ENCODE peak calls at places on chromosomes 12 and 14, in eight cellular contexts. L is uterus; R is tibial nerve; M is progenitor cell of endocrine pancreas; Y is activated CD8-positive, alpha-beta T cell treated with anti-CD3 and anti-CD28 coated beads for 36 hours; V is HCT116; F is ovary; C is cardiac muscle cell. T is an unnamed sample.

GRCh38 chr12:66514581-66514980 is 164.3 kb downstream of the GRIP1 start:
- DNase-seq in C (no peak), L (no peak), R (no peak), M (no peak), F (no peak), Y (no peak), V (no peak), T (no peak)

GRCh38 chr14:36747411-36748184 is 85.9 kb downstream of the PAX9 start:
- DNase-seq in F (no peak), M (no peak), R (no peak), V (no peak), L (no peak), C (no peak), Y (no peak), T (no peak)

GRCh38 chr12:70484464-70484863 is 118.4 kb downstream of the KCNMB4 start:
- DNase-seq in Y (no peak), V (no peak), F (no peak), R (no peak), L (no peak), C (no peak), M (no peak), T (no peak)

GRCh38 chr12:104310751-104311297 is 7.3 kb downstream of the EID3 start:
- DNase-seq in M (no peak), R (no peak), F (no peak), L (no peak), Y (no peak), C (no peak), V (no peak), T (no peak)

GRCh38 chr14:74684444-74684843 is 28.4 kb downstream of the AREL1 start:
- DNase-seq in C (no peak), V (no peak), L (no peak), M (no peak), Y (peak), R (no peak), F (no peak), T (no peak)

GRCh38 chr12:16165506-16165905 is 112.0 kb downstream of the SLC15A5 start:
- DNase-seq in F (no peak), C (peak), V (peak), L (peak), Y (peak), M (no peak), R (peak), T (no peak)

GRCh38 chr12:93526786-93527428 is 45.6 kb upstream of the SOCS2 start:
- DNase-seq in V (peak), M (no peak), C (peak), L (no peak), Y (no peak), F (no peak), R (no peak), T (no peak)

GRCh38 chr12:110689002-110689600 is at the start of gene HVCN1:
- DNase-seq in R (peak), Y (peak), F (peak), C (peak), M (peak), V (no peak), L (peak), T (peak)

GRCh38 chr12:54689034-54689372 is 40.8 kb upstream of the DCD start:
- DNase-seq in C (no peak), F (no peak), M (no peak), V (no peak), R (no peak), L (no peak), Y (no peak), T (no peak)

GRCh38 chr12:26699237-26699636 is 133.8 kb downstream of the ITPR2 start:
- DNase-seq in M (no peak), C (no peak), V (no peak), R (no peak), F (no peak), L (no peak), Y (no peak), T (no peak)

GRCh38 chr12:26704214-26704613 is 128.8 kb downstream of the ITPR2 start:
- DNase-seq in F (no peak), C (no peak), Y (no peak), M (no peak), V (no peak), R (no peak), L (no peak), T (no peak)

GRCh38 chr12:26700430-26700829 is 132.6 kb downstream of the ITPR2 start:
- DNase-seq in F (no peak), L (no peak), V (no peak), C (no peak), M (no peak), Y (no peak), R (no peak), T (no peak)

GRCh38 chr12:26704684-26705475 is 128.1 kb downstream of the ITPR2 start:
- DNase-seq in F (no peak), M (no peak), R (no peak), C (no peak), V (no peak), L (no peak), Y (no peak), T (no peak)

DNA sequence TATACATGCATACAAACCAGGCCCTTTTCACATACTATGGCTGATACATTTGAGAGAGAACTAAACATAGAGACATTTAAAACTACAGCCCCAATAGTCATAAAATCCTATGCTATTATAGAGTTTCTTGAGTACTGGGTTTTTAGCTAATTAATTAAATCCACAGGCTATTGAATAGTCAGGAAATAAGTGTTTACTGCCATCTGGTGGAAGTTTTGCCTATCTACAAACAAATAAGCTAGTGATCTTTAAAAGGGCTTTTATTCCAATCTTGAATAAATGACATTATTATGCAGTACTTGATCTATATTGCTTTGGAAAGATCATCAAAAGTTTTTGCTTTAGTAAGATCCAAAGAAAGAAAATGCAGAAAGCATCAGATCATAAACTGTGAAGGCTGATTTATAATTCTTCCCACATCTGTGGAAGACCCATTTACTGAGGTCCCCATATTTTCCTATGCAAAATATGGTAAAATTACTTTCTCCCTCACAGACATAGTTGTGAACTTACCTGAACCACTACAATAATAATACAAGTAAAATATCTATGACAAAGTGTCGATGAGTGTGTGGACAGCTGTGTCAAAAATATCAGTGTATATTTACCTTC is 131.3 kb downstream of the ITPR2 start:
- DNase-seq in V (peak), L (no peak), Y (no peak), R (no peak), F (no peak), M (no peak), C (peak), T (no peak)
- TF ChIP-seq CTCF in V (peak), L (peak), Y (peak), R (peak), F (peak), M (peak), C (peak), T (peak)

DNA sequence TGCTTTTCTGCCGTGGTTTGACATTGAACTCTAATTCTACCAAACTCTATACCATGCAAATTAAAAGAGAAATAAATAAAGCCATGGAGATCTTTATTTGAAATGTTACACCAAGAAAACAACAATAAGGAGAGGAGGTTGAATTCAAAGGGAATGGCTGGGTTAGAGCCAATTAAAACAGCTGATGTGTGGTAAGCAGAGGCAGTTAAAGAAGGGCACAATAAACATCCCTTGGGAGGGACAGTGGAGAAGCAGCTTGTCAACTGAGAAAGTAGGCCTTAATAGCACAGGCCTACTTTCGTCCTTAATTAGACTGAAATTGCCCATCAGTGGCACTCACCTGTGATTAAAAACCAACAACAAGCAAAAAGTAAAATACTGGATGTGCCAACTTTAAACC is 16.3 kb upstream of the NAV3 start:
- DNase-seq in R (no peak), L (no peak), V (no peak), M (no peak), Y (no peak), C (no peak), F (no peak), T (no peak)
- TF ChIP-seq CTCF in R (no peak), L (no peak), V (no peak), M (no peak), Y (no peak), C (no peak), F (no peak), T (no peak)

GRCh38 chr12:100877776-100878175 is 83.2 kb downstream of the ANO4 start:
- DNase-seq in C (no peak), V (no peak), M (no peak), Y (no peak), F (no peak), R (no peak), L (no peak), T (no peak)
- TF ChIP-seq CTCF in C (peak), V (peak), M (peak), Y (no peak), F (no peak), R (no peak), L (no peak), T (no peak)

GRCh38 chr14:101080922-101081593 is 177.5 kb upstream of the RTL1 start:
- DNase-seq in Y (no peak), R (no peak), F (no peak), L (no peak), M (no peak), C (no peak), V (no peak), T (no peak)

GRCh38 chr14:101084436-101084826 is 180.9 kb upstream of the RTL1 start:
- DNase-seq in R (no peak), C (no peak), Y (no peak), V (no peak), F (no peak), L (no peak), M (no peak), T (no peak)

GRCh38 chr14:101082036-101082435 is 178.5 kb upstream of the RTL1 start:
- DNase-seq in L (no peak), F (no peak), M (no peak), Y (no peak), C (no peak), V (no peak), R (no peak), T (peak)

GRCh38 chr14:101082436-101083384 is 179.2 kb upstream of the RTL1 start:
- DNase-seq in C (no peak), Y (no peak), F (no peak), V (no peak), M (no peak), L (no peak), R (no peak), T (peak)

DNA sequence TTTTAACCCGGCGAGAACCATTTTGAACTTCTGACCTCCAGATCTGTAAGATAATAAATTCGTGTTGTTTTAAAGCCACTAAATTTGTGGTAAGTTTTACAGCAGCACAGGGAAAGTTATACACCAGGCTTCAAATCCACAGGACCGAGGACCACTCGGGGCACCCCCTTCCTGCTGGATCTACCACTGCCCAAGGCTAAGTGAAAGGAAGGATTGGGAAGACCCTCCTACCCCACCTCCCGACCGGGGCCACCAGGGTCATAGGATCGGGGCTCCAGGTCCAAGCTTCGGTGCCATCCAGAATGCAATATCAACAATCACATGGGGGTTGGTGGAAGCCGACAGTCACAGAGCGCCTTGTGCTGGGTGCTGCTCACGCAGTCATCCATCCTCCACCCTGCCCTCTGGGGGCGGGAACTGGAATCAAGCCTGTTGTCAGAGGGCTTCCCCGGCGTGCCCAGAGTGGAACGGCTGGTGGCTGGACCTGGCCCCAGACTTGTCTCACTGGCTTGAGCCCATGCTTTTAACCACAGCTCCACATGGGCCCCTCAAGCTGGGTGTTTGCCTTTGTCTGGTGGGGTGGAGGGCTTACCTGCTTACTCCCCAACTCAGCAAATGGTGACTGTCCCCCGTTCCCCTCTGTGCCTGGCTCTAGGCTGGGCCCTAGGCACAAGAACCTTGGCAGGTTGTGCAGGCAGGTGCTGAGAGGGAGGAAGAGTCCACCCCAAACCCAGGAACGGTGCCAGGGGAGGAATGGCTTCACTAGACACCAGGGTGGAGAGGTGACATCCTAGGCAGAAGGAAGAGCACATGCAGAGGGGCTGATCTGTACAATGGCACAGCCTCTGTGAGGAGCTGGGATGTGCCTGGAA is 180.3 kb upstream of the RTL1 start:
- DNase-seq in C (no peak), Y (no peak), R (no peak), L (no peak), F (no peak), V (peak), M (no peak), T (peak)
- TF ChIP-seq CTCF in C (peak), Y (no peak), R (no peak), L (no peak), F (no peak), V (peak), M (peak), T (no peak)

GRCh38 chr14:38883127-38883526 is 219.9 kb downstream of the SEC23A start:
- DNase-seq in M (no peak), V (no peak), Y (no peak), C (no peak), L (no peak), R (no peak), F (no peak), T (no peak)
- TF ChIP-seq CTCF in M (no peak), V (no peak), Y (no peak), C (no peak), L (no peak), R (no peak), F (no peak), T (no peak)

DNA sequence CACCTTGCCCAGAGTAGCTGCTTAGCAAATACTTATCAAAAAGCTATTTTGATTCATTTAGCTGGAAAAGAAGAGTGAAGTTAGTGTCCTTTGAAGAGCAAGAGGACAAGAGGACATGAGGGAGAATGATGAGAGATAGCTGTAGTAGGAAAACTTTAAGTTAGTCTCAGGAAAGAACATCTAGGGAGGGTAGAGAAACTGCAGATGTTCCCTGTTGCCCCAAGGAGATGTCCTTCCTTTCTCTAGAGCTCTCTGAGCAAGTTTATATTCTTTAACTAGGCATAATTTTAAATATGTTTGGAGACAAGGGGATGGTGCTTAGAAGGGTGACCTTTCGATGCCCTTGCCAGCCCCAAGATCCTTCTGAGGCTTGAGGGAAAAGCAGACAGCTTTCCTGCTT is 529.1 kb upstream of the TBX3 start:
- DNase-seq in R (no peak), Y (no peak), F (no peak), V (no peak), M (no peak), C (no peak), L (no peak), T (no peak)
- TF ChIP-seq CTCF in R (no peak), Y (no peak), F (no peak), V (no peak), M (no peak), C (no peak), L (no peak), T (no peak)

GRCh38 chr12:5873341-5873919 is 71.6 kb downstream of the ANO2 start:
- DNase-seq in R (no peak), M (no peak), L (no peak), C (no peak), Y (no peak), F (no peak), V (no peak), T (no peak)

GRCh38 chr12:5874514-5874913 is 70.5 kb downstream of the ANO2 start:
- DNase-seq in C (no peak), R (no peak), Y (no peak), L (no peak), V (no peak), M (no peak), F (no peak), T (no peak)

GRCh38 chr12:5871741-5872140 is 73.3 kb downstream of the ANO2 start:
- DNase-seq in R (no peak), V (no peak), Y (no peak), M (no peak), L (no peak), F (no peak), C (no peak), T (no peak)

GRCh38 chr12:5870183-5870582 is 74.9 kb downstream of the ANO2 start:
- DNase-seq in M (no peak), L (no peak), C (no peak), R (no peak), V (no peak), Y (no peak), F (no peak), T (no peak)

DNA sequence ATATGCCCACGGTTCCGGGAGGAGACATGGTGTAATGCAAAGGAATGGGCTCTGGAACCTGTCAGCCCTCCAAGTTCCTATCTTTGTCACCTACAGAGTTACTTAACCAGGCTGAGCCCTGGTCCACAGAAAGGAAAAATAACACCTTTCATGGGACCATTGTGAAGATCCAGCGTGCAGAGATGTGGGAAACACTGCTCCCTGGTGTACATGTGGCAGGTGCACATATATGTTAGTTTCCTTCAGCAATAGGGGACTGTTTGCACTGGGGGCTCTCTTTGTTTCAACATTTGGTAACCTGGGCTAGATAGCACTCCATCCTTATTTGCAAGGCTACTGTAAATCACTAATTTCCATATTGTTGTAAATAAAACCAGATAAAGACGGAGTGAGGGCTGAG is 72.3 kb downstream of the ANO2 start:
- DNase-seq in Y (no peak), F (no peak), R (no peak), M (no peak), L (no peak), C (peak), V (peak), T (no peak)
- TF ChIP-seq CTCF in Y (no peak), F (no peak), R (no peak), M (peak), L (no peak), C (no peak), V (peak), T (no peak)

GRCh38 chr12:6723607-6724408 is at the start of gene COPS7A:
- DNase-seq in L (peak), V (peak), M (peak), Y (peak), C (peak), F (peak), R (peak), T (peak)
- TF ChIP-seq CTCF in L (no peak), V (no peak), M (no peak), Y (no peak), C (no peak), F (no peak), R (peak), T (no peak)

GRCh38 chr14:31954991-31955390 is 122.1 kb upstream of the ARHGAP5 start:
- DNase-seq in V (no peak), F (no peak), M (no peak), L (no peak), Y (no peak), C (no peak), R (no peak), T (no peak)
- TF ChIP-seq CTCF in V (no peak), F (no peak), M (no peak), L (no peak), Y (no peak), C (no peak), R (no peak), T (no peak)